ENCODE peak calls at places on chromosomes 13 and 19, in four cellular contexts. One of them, this sample, is unnamed.

GRCh38 chr19:39167461-39168257 is 29.1 kb upstream of the NCCRP1 start:
- DNase-seq in T1000: no peak
- DNase-seq in AML-193: no peak
- DNase-seq in activated T-cell treated with anti-CD3 and anti-CD28 coated beads, Interleukin-2, amount 50 U/mL, for 1 hour: no peak
- DNase-seq in this sample: no peak

GRCh38 chr19:38658462-38659306 is 11.2 kb downstream of the ACTN4 start:
- DNase-seq in activated T-cell treated with anti-CD3 and anti-CD28 coated beads, Interleukin-2, amount 50 U/mL, for 1 hour: no peak
- DNase-seq in AML-193: no peak
- DNase-seq in T1000: peak
- DNase-seq in this sample: peak

GRCh38 chr19:1156305-1156801 is 17.7 kb downstream of the SBNO2 start:
- DNase-seq in AML-193: no peak
- DNase-seq in activated T-cell treated with anti-CD3 and anti-CD28 coated beads, Interleukin-2, amount 50 U/mL, for 1 hour: no peak
- DNase-seq in T1000: no peak
- DNase-seq in this sample: no peak

GRCh38 chr13:110944121-110944967 is 29.5 kb upstream of the ANKRD10 start:
- DNase-seq in AML-193: peak
- DNase-seq in T1000: peak
- DNase-seq in activated T-cell treated with anti-CD3 and anti-CD28 coated beads, Interleukin-2, amount 50 U/mL, for 1 hour: no peak
- DNase-seq in this sample: peak

GRCh38 chr13:30421093-30422055 is 919 bp upstream of the UBE2L5 start:
- DNase-seq in T1000: peak
- DNase-seq in activated T-cell treated with anti-CD3 and anti-CD28 coated beads, Interleukin-2, amount 50 U/mL, for 1 hour: peak
- DNase-seq in AML-193: peak
- DNase-seq in this sample: peak

GRCh38 chr13:28485551-28485950 is 9.4 kb downstream of the FLT1 start:
- DNase-seq in AML-193: peak
- DNase-seq in T1000: no peak
- DNase-seq in activated T-cell treated with anti-CD3 and anti-CD28 coated beads, Interleukin-2, amount 50 U/mL, for 1 hour: no peak
- DNase-seq in this sample: no peak

GRCh38 chr13:44549461-44549860 is 26.7 kb downstream of the TSC22D1 start:
- DNase-seq in T1000: no peak
- DNase-seq in AML-193: no peak
- DNase-seq in activated T-cell treated with anti-CD3 and anti-CD28 coated beads, Interleukin-2, amount 50 U/mL, for 1 hour: no peak
- DNase-seq in this sample: no peak

GRCh38 chr13:106846571-106846970 is 278.6 kb upstream of the ARGLU1 start:
- DNase-seq in AML-193: no peak
- DNase-seq in T1000: no peak
- DNase-seq in activated T-cell treated with anti-CD3 and anti-CD28 coated beads, Interleukin-2, amount 50 U/mL, for 1 hour: no peak
- DNase-seq in this sample: no peak

GRCh38 chr19:35559281-35559659 is 4.2 kb downstream of the ATP4A start:
- DNase-seq in activated T-cell treated with anti-CD3 and anti-CD28 coated beads, Interleukin-2, amount 50 U/mL, for 1 hour: no peak
- DNase-seq in AML-193: no peak
- DNase-seq in T1000: no peak
- DNase-seq in this sample: no peak

GRCh38 chr19:29677001-29677781 is 11.9 kb downstream of the PLEKHF1 start:
- DNase-seq in AML-193: no peak
- DNase-seq in T1000: no peak
- DNase-seq in activated T-cell treated with anti-CD3 and anti-CD28 coated beads, Interleukin-2, amount 50 U/mL, for 1 hour: peak
- DNase-seq in this sample: no peak

GRCh38 chr13:55437162-55437561 is 1703.6 kb upstream of the PRR20A start:
- DNase-seq in T1000: no peak
- DNase-seq in activated T-cell treated with anti-CD3 and anti-CD28 coated beads, Interleukin-2, amount 50 U/mL, for 1 hour: no peak
- DNase-seq in AML-193: no peak
- DNase-seq in this sample: no peak

GRCh38 chr13:43573787-43574562 is 212.8 kb downstream of the ENOX1 start:
- DNase-seq in AML-193: no peak
- DNase-seq in activated T-cell treated with anti-CD3 and anti-CD28 coated beads, Interleukin-2, amount 50 U/mL, for 1 hour: no peak
- DNase-seq in T1000: no peak
- DNase-seq in this sample: no peak

GRCh38 chr13:33401238-33401637 is 115.7 kb upstream of the STARD13 start:
- DNase-seq in activated T-cell treated with anti-CD3 and anti-CD28 coated beads, Interleukin-2, amount 50 U/mL, for 1 hour: no peak
- DNase-seq in T1000: no peak
- DNase-seq in AML-193: no peak
- DNase-seq in this sample: no peak

GRCh38 chr13:70483599-70484276 is 375.5 kb upstream of the KLHL1 start:
- DNase-seq in activated T-cell treated with anti-CD3 and anti-CD28 coated beads, Interleukin-2, amount 50 U/mL, for 1 hour: no peak
- DNase-seq in AML-193: no peak
- DNase-seq in T1000: no peak
- DNase-seq in this sample: no peak

GRCh38 chr19:55068803-55069136 is 5.8 kb upstream of the RDH13 start:
- DNase-seq in T1000: no peak
- DNase-seq in AML-193: no peak
- DNase-seq in activated T-cell treated with anti-CD3 and anti-CD28 coated beads, Interleukin-2, amount 50 U/mL, for 1 hour: no peak
- DNase-seq in this sample: no peak

GRCh38 chr19:7888826-7889217 is 512 bp downstream of the LRRC8E start:
- DNase-seq in T1000: no peak
- DNase-seq in activated T-cell treated with anti-CD3 and anti-CD28 coated beads, Interleukin-2, amount 50 U/mL, for 1 hour: no peak
- DNase-seq in AML-193: no peak
- DNase-seq in this sample: no peak

GRCh38 chr13:44012910-44013309 is 133.2 kb downstream of the LACC1 start:
- DNase-seq in activated T-cell treated with anti-CD3 and anti-CD28 coated beads, Interleukin-2, amount 50 U/mL, for 1 hour: no peak
- DNase-seq in AML-193: no peak
- DNase-seq in T1000: no peak
- DNase-seq in this sample: no peak

GRCh38 chr19:42553292-42554045 is 25.2 kb upstream of the CEACAM1 start:
- DNase-seq in T1000: no peak
- DNase-seq in AML-193: peak
- DNase-seq in activated T-cell treated with anti-CD3 and anti-CD28 coated beads, Interleukin-2, amount 50 U/mL, for 1 hour: no peak
- DNase-seq in this sample: no peak

GRCh38 chr19:16822648-16823047 is 6.5 kb upstream of the SIN3B start:
- DNase-seq in AML-193: no peak
- DNase-seq in T1000: no peak
- DNase-seq in activated T-cell treated with anti-CD3 and anti-CD28 coated beads, Interleukin-2, amount 50 U/mL, for 1 hour: no peak
- DNase-seq in this sample: no peak

GRCh38 chr13:74644239-74644638 is 510.0 kb upstream of the KLF12 start:
- DNase-seq in T1000: no peak
- DNase-seq in activated T-cell treated with anti-CD3 and anti-CD28 coated beads, Interleukin-2, amount 50 U/mL, for 1 hour: no peak
- DNase-seq in AML-193: no peak
- DNase-seq in this sample: no peak

GRCh38 chr19:18100710-18101109 is 3.1 kb downstream of the MAST3 start:
- DNase-seq in activated T-cell treated with anti-CD3 and anti-CD28 coated beads, Interleukin-2, amount 50 U/mL, for 1 hour: no peak
- DNase-seq in AML-193: no peak
- DNase-seq in T1000: no peak
- DNase-seq in this sample: no peak

GRCh38 chr19:492091-492531 is 4.2 kb upstream of the MADCAM1 start:
- DNase-seq in activated T-cell treated with anti-CD3 and anti-CD28 coated beads, Interleukin-2, amount 50 U/mL, for 1 hour: peak
- DNase-seq in T1000: peak
- DNase-seq in AML-193: no peak
- DNase-seq in this sample: no peak

GRCh38 chr13:48235100-48235813 is 2.3 kb downstream of the ITM2B start:
- DNase-seq in AML-193: peak
- DNase-seq in activated T-cell treated with anti-CD3 and anti-CD28 coated beads, Interleukin-2, amount 50 U/mL, for 1 hour: no peak
- DNase-seq in T1000: no peak
- DNase-seq in this sample: peak

GRCh38 chr19:1267441-1268391 is 1.4 kb upstream of the CIRBP start:
- DNase-seq in activated T-cell treated with anti-CD3 and anti-CD28 coated beads, Interleukin-2, amount 50 U/mL, for 1 hour: peak
- DNase-seq in T1000: no peak
- DNase-seq in AML-193: no peak
- DNase-seq in this sample: no peak

GRCh38 chr19:19956431-19957075 is 55.8 kb downstream of the ZNF93 start:
- DNase-seq in activated T-cell treated with anti-CD3 and anti-CD28 coated beads, Interleukin-2, amount 50 U/mL, for 1 hour: no peak
- DNase-seq in AML-193: no peak
- DNase-seq in T1000: no peak
- DNase-seq in this sample: no peak

GRCh38 chr13:107250626-107251025 is 682.7 kb upstream of the ARGLU1 start:
- DNase-seq in T1000: no peak
- DNase-seq in AML-193: no peak
- DNase-seq in activated T-cell treated with anti-CD3 and anti-CD28 coated beads, Interleukin-2, amount 50 U/mL, for 1 hour: no peak
- DNase-seq in this sample: no peak

GRCh38 chr19:5231857-5232503 is 108.6 kb downstream of the PTPRS start:
- DNase-seq in AML-193: no peak
- DNase-seq in activated T-cell treated with anti-CD3 and anti-CD28 coated beads, Interleukin-2, amount 50 U/mL, for 1 hour: no peak
- DNase-seq in T1000: no peak
- DNase-seq in this sample: no peak

GRCh38 chr13:69243366-69243765 is 864.3 kb upstream of the ATXN8OS start:
- DNase-seq in activated T-cell treated with anti-CD3 and anti-CD28 coated beads, Interleukin-2, amount 50 U/mL, for 1 hour: no peak
- DNase-seq in AML-193: no peak
- DNase-seq in T1000: no peak
- DNase-seq in this sample: no peak

This sample was measured in SJSA1.